ENCODE peak calls at places on chromosomes 11 and 22, in five cellular contexts. One of them, this sample, is unnamed.
A peak's percentile ranks its signal among the peaks of the same experiment; 100 is the strongest.

GRCh38 chr11:88051386-88051785 is 123.9 kb downstream of the RAB38 start:
- DNase-seq in heart left ventricle: no peak
- DNase-seq in tibial nerve: no peak
- DNase-seq in esophagus squamous epithelium: no peak
- DNase-seq in adrenal gland: no peak
- DNase-seq in this sample: no peak

GRCh38 chr11:102225689-102226562 is 91.4 kb upstream of the BIRC3 start:
- DNase-seq in heart left ventricle: no peak
- DNase-seq in tibial nerve: no peak
- DNase-seq in esophagus squamous epithelium: no peak
- DNase-seq in adrenal gland: no peak
- DNase-seq in this sample: no peak

GRCh38 chr11:130677486-130678153 is 229.2 kb downstream of the ADAMTS15 start:
- DNase-seq in heart left ventricle: no peak
- DNase-seq in tibial nerve: no peak
- DNase-seq in esophagus squamous epithelium: no peak
- DNase-seq in adrenal gland: no peak
- DNase-seq in this sample: no peak

GRCh38 chr11:116096596-116096995 is 592.4 kb upstream of the CADM1 start:
- DNase-seq in heart left ventricle: no peak
- DNase-seq in tibial nerve: no peak
- DNase-seq in esophagus squamous epithelium: no peak
- DNase-seq in adrenal gland: no peak
- DNase-seq in this sample: no peak

GRCh38 chr22:23183107-23183698 is 2.9 kb downstream of the BCR start:
- DNase-seq in heart left ventricle: peak; percentile 60
- DNase-seq in tibial nerve: peak; percentile 52
- DNase-seq in esophagus squamous epithelium: no peak
- DNase-seq in adrenal gland: peak; percentile 61
- DNase-seq in this sample: no peak

GRCh38 chr22:30561402-30562154 is 12.9 kb downstream of the GAL3ST1 start:
- DNase-seq in heart left ventricle: no peak
- DNase-seq in tibial nerve: no peak
- DNase-seq in esophagus squamous epithelium: no peak
- DNase-seq in adrenal gland: no peak
- DNase-seq in this sample: no peak

GRCh38 chr11:59144579-59145345 is 2.1 kb downstream of the FAM111A start:
- DNase-seq in heart left ventricle: peak; percentile 86
- DNase-seq in tibial nerve: peak; percentile 53
- DNase-seq in esophagus squamous epithelium: no peak
- DNase-seq in adrenal gland: peak; percentile 87
- DNase-seq in this sample: peak; percentile 85

GRCh38 chr22:40216041-40216756 is 38.5 kb downstream of the TNRC6B start:
- DNase-seq in heart left ventricle: no peak
- DNase-seq in tibial nerve: no peak
- DNase-seq in esophagus squamous epithelium: no peak
- DNase-seq in adrenal gland: no peak
- DNase-seq in this sample: no peak

GRCh38 chr11:68843703-68844312 is 2.1 kb upstream of the CPT1A start:
- DNase-seq in heart left ventricle: peak; percentile 93
- DNase-seq in tibial nerve: no peak
- DNase-seq in esophagus squamous epithelium: no peak
- DNase-seq in adrenal gland: peak; percentile 82
- DNase-seq in this sample: peak; percentile 94

GRCh38 chr11:44443836-44444769 is 121.4 kb upstream of the CD82 start:
- DNase-seq in heart left ventricle: no peak
- DNase-seq in tibial nerve: no peak
- DNase-seq in esophagus squamous epithelium: no peak
- DNase-seq in adrenal gland: no peak
- DNase-seq in this sample: no peak

GRCh38 chr11:126969865-126970479 is 30.6 kb downstream of the KIRREL3 start:
- DNase-seq in heart left ventricle: no peak
- DNase-seq in tibial nerve: no peak
- DNase-seq in esophagus squamous epithelium: no peak
- DNase-seq in adrenal gland: no peak
- DNase-seq in this sample: no peak

GRCh38 chr22:36445158-36445668 is 36.2 kb downstream of the TXN2 start:
- DNase-seq in heart left ventricle: peak; percentile 85
- DNase-seq in tibial nerve: no peak
- DNase-seq in esophagus squamous epithelium: no peak
- DNase-seq in adrenal gland: peak; percentile 67
- DNase-seq in this sample: no peak

GRCh38 chr11:88480217-88480616 is 142.7 kb upstream of the CTSC start:
- DNase-seq in heart left ventricle: no peak
- DNase-seq in tibial nerve: no peak
- DNase-seq in esophagus squamous epithelium: no peak
- DNase-seq in adrenal gland: peak; percentile 35
- DNase-seq in this sample: no peak

GRCh38 chr11:35934981-35935380 is 8.9 kb upstream of the LDLRAD3 start:
- DNase-seq in heart left ventricle: no peak
- DNase-seq in tibial nerve: no peak
- DNase-seq in esophagus squamous epithelium: no peak
- DNase-seq in adrenal gland: no peak
- DNase-seq in this sample: no peak

GRCh38 chr11:10493041-10493663 is 38.1 kb downstream of the AMPD3 start:
- DNase-seq in heart left ventricle: no peak
- DNase-seq in tibial nerve: no peak
- DNase-seq in esophagus squamous epithelium: no peak
- DNase-seq in adrenal gland: no peak
- DNase-seq in this sample: peak; percentile 43

GRCh38 chr11:123719452-123719851 is 22.0 kb downstream of the ZNF202 start:
- DNase-seq in heart left ventricle: no peak
- DNase-seq in tibial nerve: no peak
- DNase-seq in esophagus squamous epithelium: no peak
- DNase-seq in adrenal gland: no peak
- DNase-seq in this sample: no peak

GRCh38 chr11:3194016-3194816 is 24.4 kb downstream of the MRGPRG start:
- DNase-seq in heart left ventricle: no peak
- DNase-seq in tibial nerve: no peak
- DNase-seq in esophagus squamous epithelium: no peak
- DNase-seq in adrenal gland: no peak
- DNase-seq in this sample: no peak

GRCh38 chr11:41245704-41246398 is 213.6 kb downstream of the LRRC4C start:
- DNase-seq in heart left ventricle: peak; percentile 43
- DNase-seq in tibial nerve: no peak
- DNase-seq in esophagus squamous epithelium: no peak
- DNase-seq in adrenal gland: peak; percentile 19
- DNase-seq in this sample: peak; percentile 24

GRCh38 chr22:49257551-49257951 is 570.1 kb downstream of the BRD1 start:
- DNase-seq in heart left ventricle: no peak
- DNase-seq in tibial nerve: no peak
- DNase-seq in esophagus squamous epithelium: no peak
- DNase-seq in adrenal gland: no peak
- DNase-seq in this sample: no peak

GRCh38 chr11:35458846-35459245 is 39.5 kb upstream of the SLC1A2 start:
- DNase-seq in heart left ventricle: no peak
- DNase-seq in tibial nerve: no peak
- DNase-seq in esophagus squamous epithelium: no peak
- DNase-seq in adrenal gland: no peak
- DNase-seq in this sample: no peak

GRCh38 chr22:39256979-39257378 is 12.2 kb upstream of the PDGFB start:
- DNase-seq in heart left ventricle: no peak
- DNase-seq in tibial nerve: no peak
- DNase-seq in esophagus squamous epithelium: no peak
- DNase-seq in adrenal gland: no peak
- DNase-seq in this sample: no peak

GRCh38 chr22:38403806-38404205 is 51.2 kb downstream of the KCNJ4 start:
- DNase-seq in heart left ventricle: no peak
- DNase-seq in tibial nerve: no peak
- DNase-seq in esophagus squamous epithelium: no peak
- DNase-seq in adrenal gland: no peak
- DNase-seq in this sample: no peak

GRCh38 chr11:125931681-125932080 is 14.2 kb upstream of the VSIG10L2 start:
- DNase-seq in heart left ventricle: no peak
- DNase-seq in tibial nerve: no peak
- DNase-seq in esophagus squamous epithelium: no peak
- DNase-seq in adrenal gland: no peak
- DNase-seq in this sample: no peak

GRCh38 chr11:50098186-50098725 is 65.6 kb downstream of the OR4C45 start:
- DNase-seq in heart left ventricle: no peak
- DNase-seq in tibial nerve: no peak
- DNase-seq in esophagus squamous epithelium: no peak
- DNase-seq in adrenal gland: no peak
- DNase-seq in this sample: no peak

DNA sequence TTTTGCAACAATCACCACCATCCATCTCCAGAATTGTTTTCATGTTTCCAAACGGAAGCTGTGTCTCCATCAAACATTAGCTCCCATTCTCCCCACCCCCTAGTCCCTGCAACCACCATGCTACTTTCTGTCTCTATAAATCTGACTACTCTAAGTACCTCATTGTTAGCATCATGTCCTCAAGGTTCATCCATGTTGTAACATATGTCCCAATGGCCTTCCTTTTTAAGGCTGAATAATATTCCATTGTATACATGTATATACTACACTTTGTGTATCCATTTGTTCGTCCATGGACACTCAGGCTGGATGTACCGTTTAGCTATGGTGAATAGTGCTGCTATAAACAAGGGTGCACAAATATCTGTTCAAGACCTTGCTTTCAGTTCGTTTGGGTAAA is 8.2 kb upstream of the DPF2 start:
- DNase-seq in heart left ventricle: no peak
- DNase-seq in tibial nerve: no peak
- DNase-seq in esophagus squamous epithelium: no peak
- DNase-seq in adrenal gland: no peak
- DNase-seq in this sample: no peak
- TF ChIP-seq POLR2A in heart left ventricle: no peak
- TF ChIP-seq POLR2A in tibial nerve: no peak
- TF ChIP-seq POLR2A in esophagus squamous epithelium: no peak
- TF ChIP-seq POLR2A in adrenal gland: no peak
- TF ChIP-seq POLR2A in this sample: no peak

DNA sequence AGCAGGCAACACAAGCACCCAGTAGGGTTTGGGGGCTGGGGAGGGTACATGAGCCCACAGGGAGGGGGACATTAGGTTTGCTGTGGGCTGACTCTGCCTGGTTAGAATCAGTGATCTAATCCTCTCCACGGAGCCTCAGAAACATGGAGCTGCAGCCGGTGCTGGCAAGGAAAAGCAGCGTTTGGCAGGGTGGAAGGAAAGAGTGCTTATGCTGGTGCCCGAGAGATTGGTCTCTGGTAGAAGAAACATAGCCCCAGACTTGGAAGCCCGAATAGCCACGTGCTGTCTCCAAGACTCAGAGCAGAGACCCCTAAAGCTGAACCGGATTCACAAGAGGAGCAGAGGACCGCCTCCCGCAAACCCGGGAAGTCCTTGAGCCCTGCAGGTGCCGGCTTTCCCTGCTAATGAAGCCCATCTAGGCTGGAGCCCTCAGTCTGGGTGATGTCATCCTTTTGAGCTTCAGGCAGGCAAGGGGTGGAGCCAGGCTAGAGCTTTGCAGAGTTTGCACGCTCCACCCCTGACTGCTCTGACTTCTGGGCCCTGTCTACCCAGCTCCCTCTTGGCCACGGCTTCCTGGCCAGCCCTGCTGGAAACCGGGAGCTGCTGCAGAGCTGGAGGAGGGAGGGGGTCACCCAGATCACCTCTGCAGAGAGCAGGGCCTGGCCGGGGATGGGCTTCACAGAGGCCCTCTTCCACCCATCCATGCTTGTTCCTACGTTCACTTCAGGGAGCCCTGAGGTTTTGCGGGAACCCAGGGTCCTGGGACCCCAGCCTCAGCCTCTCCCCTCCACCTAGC is 35.0 kb upstream of the JAM3 start:
- DNase-seq in heart left ventricle: peak; percentile 89
- DNase-seq in tibial nerve: peak; percentile 65
- DNase-seq in esophagus squamous epithelium: no peak
- DNase-seq in adrenal gland: peak; percentile 86
- DNase-seq in this sample: peak; percentile 82
- H3K27ac ChIP-seq in heart left ventricle: peak overlapping the region; percentile 88
- H3K27ac ChIP-seq in tibial nerve: peak overlapping the region; percentile 82
- H3K27ac ChIP-seq in esophagus squamous epithelium: peak overlapping the region; percentile 48
- H3K27ac ChIP-seq in adrenal gland: peak overlapping the region; percentile 28
- H3K27ac ChIP-seq in this sample: peak overlapping the region; percentile 79

GRCh38 chr22:27317156-27317555 is 484.4 kb downstream of the MN1 start:
- DNase-seq in heart left ventricle: no peak
- DNase-seq in tibial nerve: no peak
- DNase-seq in esophagus squamous epithelium: no peak
- DNase-seq in adrenal gland: no peak
- DNase-seq in this sample: no peak
- TF ChIP-seq CTCF in heart left ventricle: no peak
- TF ChIP-seq CTCF in tibial nerve: no peak
- TF ChIP-seq CTCF in esophagus squamous epithelium: no peak
- TF ChIP-seq CTCF in adrenal gland: no peak
- TF ChIP-seq CTCF in this sample: no peak

GRCh38 chr11:832529-833113 is at the start of gene CD151:
- DNase-seq in heart left ventricle: peak; percentile 76
- DNase-seq in tibial nerve: no peak
- DNase-seq in esophagus squamous epithelium: no peak
- DNase-seq in adrenal gland: no peak
- DNase-seq in this sample: peak; percentile 92
- TF ChIP-seq POLR2A in heart left ventricle: no peak
- TF ChIP-seq POLR2A in tibial nerve: no peak
- TF ChIP-seq POLR2A in esophagus squamous epithelium: no peak
- TF ChIP-seq POLR2A in adrenal gland: peak; percentile 24
- TF ChIP-seq POLR2A in this sample: no peak

DNA sequence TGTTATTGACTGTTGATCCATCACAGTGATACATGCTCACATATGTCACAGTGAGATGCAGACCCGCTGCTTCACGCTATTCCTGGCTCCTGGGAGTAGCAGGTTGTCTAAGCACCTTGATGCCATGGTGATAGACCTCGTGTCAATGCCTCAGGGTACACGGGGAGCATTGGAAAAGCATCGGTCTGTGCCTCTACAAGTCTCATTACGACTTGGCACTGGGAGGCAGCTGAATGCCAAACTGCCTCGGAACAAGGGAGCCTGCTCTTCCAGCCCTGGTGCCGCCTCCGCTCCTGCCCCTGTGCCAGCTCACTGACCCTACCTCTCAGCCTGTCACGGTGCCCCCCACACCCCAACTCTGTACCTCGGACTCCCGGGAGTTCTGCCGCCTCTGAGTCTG is 1.6 kb upstream of the NFAM1 start:
- DNase-seq in heart left ventricle: no peak
- DNase-seq in tibial nerve: no peak
- DNase-seq in esophagus squamous epithelium: no peak
- DNase-seq in adrenal gland: no peak
- DNase-seq in this sample: no peak
- H3K27ac ChIP-seq in heart left ventricle: no peak overlapping the region
- H3K27ac ChIP-seq in tibial nerve: no peak overlapping the region
- H3K27ac ChIP-seq in esophagus squamous epithelium: peak overlapping the region; percentile 75
- H3K27ac ChIP-seq in adrenal gland: no peak overlapping the region
- H3K27ac ChIP-seq in this sample: no peak overlapping the region

DNA sequence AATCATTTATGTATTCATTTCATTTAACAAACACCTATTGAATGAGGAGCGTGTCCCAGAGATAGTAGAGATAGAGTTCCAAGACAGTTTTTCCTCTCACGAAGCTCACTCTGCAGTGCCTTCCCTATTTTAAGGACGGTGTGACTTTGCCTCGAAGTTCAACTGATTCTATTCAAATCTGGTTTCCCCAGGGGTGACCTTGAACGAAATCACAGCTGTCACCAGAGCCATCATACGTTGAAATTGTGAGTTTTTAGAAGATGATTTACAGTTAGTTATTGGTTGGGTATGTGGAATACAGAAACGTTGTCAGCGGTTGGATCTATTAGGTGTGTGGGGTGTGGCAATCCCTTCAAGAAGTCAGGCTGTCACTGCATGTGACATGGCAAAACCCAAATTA is 33.9 kb upstream of the SESN3 start:
- DNase-seq in heart left ventricle: no peak
- DNase-seq in tibial nerve: no peak
- DNase-seq in esophagus squamous epithelium: no peak
- DNase-seq in adrenal gland: no peak
- DNase-seq in this sample: no peak
- TF ChIP-seq CTCF in heart left ventricle: no peak
- TF ChIP-seq CTCF in tibial nerve: no peak
- TF ChIP-seq CTCF in esophagus squamous epithelium: no peak
- TF ChIP-seq CTCF in adrenal gland: no peak
- TF ChIP-seq CTCF in this sample: no peak

This sample was measured in upper lobe of left lung.